ENCODE peak calls at places on chromosomes 5 and 9, in five cellular contexts. One of them, this sample, is unnamed.

GRCh38 chr5:134090482-134090881 is 24.0 kb upstream of the TCF7 start:
- DNase-seq in GM10248: no peak
- DNase-seq in NCI-H774: no peak
- DNase-seq in dermis blood vessel endothelial cell: no peak
- DNase-seq in activated naive CD4-positive, alpha-beta T cell: no peak
- DNase-seq in this sample: no peak

GRCh38 chr9:137280478-137281344 is 3.2 kb downstream of the TOR4A start:
- DNase-seq in NCI-H774: no peak
- DNase-seq in GM10248: peak
- DNase-seq in dermis blood vessel endothelial cell: peak
- DNase-seq in activated naive CD4-positive, alpha-beta T cell: no peak
- DNase-seq in this sample: peak

GRCh38 chr9:32399110-32399815 is 14.8 kb downstream of the ACO1 start:
- DNase-seq in GM10248: no peak
- DNase-seq in dermis blood vessel endothelial cell: no peak
- DNase-seq in activated naive CD4-positive, alpha-beta T cell: no peak
- DNase-seq in NCI-H774: no peak
- DNase-seq in this sample: no peak

GRCh38 chr5:177141496-177141895 is 7.9 kb downstream of the NSD1 start:
- DNase-seq in NCI-H774: no peak
- DNase-seq in activated naive CD4-positive, alpha-beta T cell: no peak
- DNase-seq in dermis blood vessel endothelial cell: no peak
- DNase-seq in GM10248: no peak
- DNase-seq in this sample: no peak

GRCh38 chr9:124238546-124239140 is 19.1 kb upstream of the NEK6 start:
- DNase-seq in NCI-H774: no peak
- DNase-seq in dermis blood vessel endothelial cell: no peak
- DNase-seq in activated naive CD4-positive, alpha-beta T cell: no peak
- DNase-seq in GM10248: no peak
- DNase-seq in this sample: no peak

GRCh38 chr9:106450549-106450948 is 412.4 kb upstream of the ZNF462 start:
- DNase-seq in NCI-H774: no peak
- DNase-seq in dermis blood vessel endothelial cell: no peak
- DNase-seq in activated naive CD4-positive, alpha-beta T cell: no peak
- DNase-seq in GM10248: no peak
- DNase-seq in this sample: no peak

GRCh38 chr5:151126199-151126645 is 31.4 kb downstream of the ANXA6 start:
- DNase-seq in dermis blood vessel endothelial cell: peak
- DNase-seq in activated naive CD4-positive, alpha-beta T cell: peak
- DNase-seq in GM10248: peak
- DNase-seq in NCI-H774: peak
- DNase-seq in this sample: peak

GRCh38 chr9:110157812-110158629 is 49.9 kb downstream of the C9orf152 start:
- DNase-seq in dermis blood vessel endothelial cell: no peak
- DNase-seq in NCI-H774: no peak
- DNase-seq in GM10248: no peak
- DNase-seq in activated naive CD4-positive, alpha-beta T cell: no peak
- DNase-seq in this sample: no peak

GRCh38 chr5:123785160-123786001 is 273.4 kb downstream of the CSNK1G3 start:
- DNase-seq in dermis blood vessel endothelial cell: peak
- DNase-seq in activated naive CD4-positive, alpha-beta T cell: no peak
- DNase-seq in GM10248: no peak
- DNase-seq in NCI-H774: peak
- DNase-seq in this sample: peak